ENCODE peak calls at places on chromosomes 12 and 14, in nine cellular contexts. I, J, U, Q, D, R, L, O and A are unnamed samples.

GRCh38 chr12:63844391-63845341 is at the start of gene SRGAP1:
- DNase-seq in I (peak), J (no peak), U (peak), Q (peak), D (peak), R (peak), L (no peak), O (no peak), A (peak)

GRCh38 chr14:76762617-76763361 is 1.5 kb downstream of the VASH1 start:
- DNase-seq in I (peak), J (no peak), U (no peak), Q (no peak), D (no peak), R (no peak), L (no peak), O (no peak), A (peak)

GRCh38 chr14:50232276-50232642 is 881 bp upstream of the SOS2 start:
- DNase-seq in I (no peak), J (no peak), U (no peak), Q (no peak), D (no peak), R (no peak), L (no peak), O (no peak), A (no peak)

GRCh38 chr12:47412837-47413236 is 293.0 kb downstream of the RPAP3 start:
- DNase-seq in I (no peak), J (no peak), U (no peak), Q (no peak), D (no peak), R (no peak), L (no peak), O (no peak), A (no peak)

GRCh38 chr12:105257321-105257728 is 21.4 kb upstream of the APPL2 start:
- DNase-seq in I (no peak), J (no peak), U (peak), Q (peak), D (no peak), R (no peak), L (no peak), O (no peak), A (no peak)

GRCh38 chr12:68040450-68041075 is 51.3 kb downstream of the IFNG-AS1 start:
- DNase-seq in I (no peak), J (peak), U (peak), Q (peak), D (peak), R (no peak), L (peak), O (peak), A (no peak)

GRCh38 chr14:26993541-26993940 is 395.7 kb upstream of the NOVA1 start:
- DNase-seq in I (no peak), J (no peak), U (no peak), Q (no peak), D (no peak), R (no peak), L (no peak), O (no peak), A (no peak)

GRCh38 chr12:2652011-2652400 is 142.8 kb upstream of the FKBP4 start:
- DNase-seq in I (no peak), J (no peak), U (no peak), Q (no peak), D (no peak), R (no peak), L (no peak), O (no peak), A (peak)

GRCh38 chr12:122250536-122250935 is 15.8 kb downstream of the VPS33A start:
- DNase-seq in I (no peak), J (no peak), U (no peak), Q (no peak), D (no peak), R (no peak), L (no peak), O (no peak), A (no peak)

GRCh38 chr12:14384783-14385638 is 19.5 kb downstream of the ATF7IP start:
- DNase-seq in I (peak), J (peak), U (peak), Q (peak), D (no peak), R (no peak), L (peak), O (peak), A (no peak)

GRCh38 chr12:20320552-20320951 is 47.8 kb upstream of the PDE3A start:
- DNase-seq in I (no peak), J (no peak), U (no peak), Q (no peak), D (no peak), R (no peak), L (no peak), O (no peak), A (no peak)

GRCh38 chr14:22084393-22085281 is 411.0 kb upstream of the OR4E1 start:
- DNase-seq in I (no peak), J (no peak), U (peak), Q (peak), D (no peak), R (no peak), L (peak), O (no peak), A (no peak)

GRCh38 chr14:91416744-91417133 is 881 bp downstream of the CCDC88C start:
- DNase-seq in I (no peak), J (peak), U (no peak), Q (no peak), D (no peak), R (no peak), L (no peak), O (no peak), A (no peak)

GRCh38 chr12:80165741-80166140 is 66.4 kb downstream of the OTOGL start:
- DNase-seq in I (no peak), J (no peak), U (no peak), Q (no peak), D (no peak), R (no peak), L (no peak), O (no peak), A (no peak)

GRCh38 chr12:116939734-116940133 is 29.0 kb downstream of the FBXW8 start:
- DNase-seq in I (no peak), J (no peak), U (no peak), Q (no peak), D (no peak), R (no peak), L (no peak), O (no peak), A (no peak)

GRCh38 chr12:88790231-88790630 is 210.0 kb upstream of the KITLG start:
- DNase-seq in I (no peak), J (no peak), U (no peak), Q (no peak), D (no peak), R (no peak), L (no peak), O (no peak), A (no peak)

GRCh38 chr14:73741386-73741875 is 27.2 kb upstream of the PNMA1 start:
- DNase-seq in I (peak), J (peak), U (peak), Q (peak), D (peak), R (peak), L (no peak), O (no peak), A (no peak)

GRCh38 chr14:31127690-31128089 is 79.9 kb downstream of the HECTD1 start:
- DNase-seq in I (no peak), J (peak), U (no peak), Q (no peak), D (no peak), R (no peak), L (no peak), O (no peak), A (no peak)

GRCh38 chr12:10392394-10392930 is 2.6 kb upstream of the KLRK1 start:
- DNase-seq in I (peak), J (no peak), U (peak), Q (peak), D (peak), R (peak), L (peak), O (peak), A (no peak)

GRCh38 chr14:20986811-20987210 is 3.0 kb upstream of the METTL17 start:
- DNase-seq in I (no peak), J (no peak), U (peak), Q (peak), D (no peak), R (no peak), L (peak), O (peak), A (no peak)

GRCh38 chr12:49789992-49790391 is 38.2 kb downstream of the NCKAP5L start:
- DNase-seq in I (no peak), J (no peak), U (no peak), Q (no peak), D (no peak), R (no peak), L (peak), O (no peak), A (no peak)

GRCh38 chr12:120720972-120721801 is 4.4 kb upstream of the ACADS start:
- DNase-seq in I (no peak), J (no peak), U (no peak), Q (no peak), D (no peak), R (peak), L (no peak), O (no peak), A (no peak)

GRCh38 chr14:95681153-95681552 is 5.1 kb upstream of the TCL1B start:
- DNase-seq in I (no peak), J (no peak), U (no peak), Q (no peak), D (no peak), R (no peak), L (no peak), O (no peak), A (no peak)

GRCh38 chr12:89883630-89884364 is 175.2 kb upstream of the ATP2B1 start:
- DNase-seq in I (no peak), J (no peak), U (peak), Q (peak), D (no peak), R (no peak), L (no peak), O (no peak), A (no peak)

GRCh38 chr12:130555628-130556485 is 160.2 kb downstream of the RIMBP2 start:
- DNase-seq in I (no peak), J (no peak), U (no peak), Q (no peak), D (no peak), R (no peak), L (no peak), O (no peak), A (no peak)

GRCh38 chr12:122505419-122506051 is 4.8 kb upstream of the ZCCHC8 start:
- DNase-seq in I (no peak), J (no peak), U (peak), Q (no peak), D (no peak), R (no peak), L (no peak), O (no peak), A (no peak)

GRCh38 chr12:114674201-114675047 is 9.6 kb downstream of the TBX3 start:
- DNase-seq in I (no peak), J (no peak), U (no peak), Q (no peak), D (no peak), R (no peak), L (no peak), O (no peak), A (no peak)
- H3K4me3 ChIP-seq in I (no peak), J (no peak), U (no peak), Q (peak), D (no peak), R (no peak), L (no peak), O (no peak), A (no peak)

GRCh38 chr12:21987786-21988185 is 46.6 kb upstream of the ABCC9 start:
- DNase-seq in I (no peak), J (no peak), U (no peak), Q (no peak), D (no peak), R (no peak), L (no peak), O (no peak), A (no peak)

GRCh38 chr12:21984375-21984774 is 43.1 kb upstream of the ABCC9 start:
- DNase-seq in I (no peak), J (no peak), U (no peak), Q (no peak), D (no peak), R (no peak), L (no peak), O (no peak), A (no peak)

GRCh38 chr12:21988619-21989018 is 47.4 kb upstream of the ABCC9 start:
- DNase-seq in I (no peak), J (no peak), U (no peak), Q (no peak), D (no peak), R (no peak), L (no peak), O (no peak), A (no peak)

GRCh38 chr12:21983102-21983501 is 41.9 kb upstream of the ABCC9 start:
- DNase-seq in I (no peak), J (no peak), U (no peak), Q (no peak), D (no peak), R (no peak), L (no peak), O (no peak), A (no peak)

GRCh38 chr12:21985155-21985554 is 43.9 kb upstream of the ABCC9 start:
- DNase-seq in I (no peak), J (no peak), U (no peak), Q (no peak), D (no peak), R (no peak), L (no peak), O (no peak), A (no peak)
- H3K27ac ChIP-seq in I (no peak), J (no peak), U (no peak), Q (no peak), D (no peak), R (no peak), L (no peak), O (no peak), A (no peak)

GRCh38 chr12:32488132-32488531 is 88.8 kb downstream of the FGD4 start:
- DNase-seq in I (no peak), J (no peak), U (no peak), Q (no peak), D (no peak), R (no peak), L (no peak), O (no peak), A (no peak)
- H3K4me3 ChIP-seq in I (no peak), J (no peak), U (no peak), Q (no peak), D (no peak), R (no peak), L (no peak), O (no peak), A (no peak)

GRCh38 chr12:132249747-132250478 is 79.5 kb downstream of the GALNT9 start:
- DNase-seq in I (no peak), J (no peak), U (no peak), Q (no peak), D (no peak), R (no peak), L (no peak), O (no peak), A (no peak)

GRCh38 chr12:132248439-132249157 is 80.8 kb downstream of the GALNT9 start:
- DNase-seq in I (no peak), J (no peak), U (peak), Q (peak), D (no peak), R (no peak), L (no peak), O (no peak), A (no peak)

GRCh38 chr12:132245521-132246101 is 83.8 kb downstream of the GALNT9 start:
- DNase-seq in I (peak), J (no peak), U (no peak), Q (no peak), D (peak), R (no peak), L (no peak), O (no peak), A (no peak)

GRCh38 chr12:132246997-132247717 is 82.2 kb downstream of the GALNT9 start:
- DNase-seq in I (peak), J (no peak), U (no peak), Q (no peak), D (peak), R (no peak), L (no peak), O (no peak), A (no peak)

DNA sequence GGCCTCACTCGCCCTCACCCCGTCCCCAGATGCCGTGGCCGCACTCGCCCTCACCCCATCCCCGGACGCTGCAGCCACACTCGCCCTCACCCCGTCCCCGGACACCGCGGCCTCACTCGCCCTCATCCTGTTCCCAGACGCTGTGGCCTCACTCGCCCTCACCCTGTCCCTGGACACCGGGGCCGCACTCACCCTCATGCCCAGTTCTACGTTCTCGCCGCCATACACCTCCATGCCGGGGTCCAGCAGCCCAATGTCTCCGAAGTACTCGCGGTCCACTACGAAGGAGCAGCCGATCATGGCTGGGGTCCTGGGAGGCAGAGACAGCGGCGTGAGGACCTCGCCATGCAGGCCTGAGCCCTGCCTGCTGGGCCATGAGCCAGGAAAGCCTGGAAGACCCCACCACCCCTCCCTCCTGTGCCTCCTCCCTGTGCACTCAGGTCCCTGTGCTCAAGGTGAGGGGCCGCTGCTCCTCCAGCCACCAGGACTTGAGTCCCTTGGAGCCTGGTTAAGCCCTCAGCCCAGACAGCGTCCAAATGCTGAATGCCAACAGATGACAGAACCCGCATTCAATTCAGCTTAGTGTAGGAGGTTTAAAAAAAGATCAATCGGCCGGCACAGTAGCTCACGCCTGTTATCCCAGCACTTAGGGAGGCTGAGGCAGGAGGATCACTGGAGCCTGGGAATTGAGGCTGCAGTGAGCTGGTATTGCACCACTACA is 81.5 kb downstream of the GALNT9 start:
- DNase-seq in I (no peak), J (no peak), U (no peak), Q (no peak), D (peak), R (no peak), L (no peak), O (no peak), A (no peak)
- H3K27ac ChIP-seq in I (no peak), J (no peak), U (no peak), Q (no peak), D (no peak), R (no peak), L (no peak), O (no peak), A (no peak)

GRCh38 chr12:52020539-52021336 is 14.0 kb downstream of the TAMALIN start:
- DNase-seq in I (no peak), J (peak), U (peak), Q (peak), D (peak), R (no peak), L (peak), O (no peak), A (peak)
- H3K4me3 ChIP-seq in I (no peak), J (no peak), U (no peak), Q (no peak), D (no peak), R (no peak), L (no peak), O (no peak), A (no peak)

GRCh38 chr12:127260959-127261358 is 1006.0 kb upstream of the TMEM132C start:
- DNase-seq in I (no peak), J (no peak), U (no peak), Q (peak), D (no peak), R (no peak), L (no peak), O (no peak), A (no peak)

GRCh38 chr12:127263621-127264020 is 1003.3 kb upstream of the TMEM132C start:
- DNase-seq in I (no peak), J (no peak), U (no peak), Q (peak), D (no peak), R (no peak), L (no peak), O (no peak), A (no peak)

GRCh38 chr12:127267128-127267527 is 999.8 kb upstream of the TMEM132C start:
- DNase-seq in I (no peak), J (no peak), U (no peak), Q (no peak), D (no peak), R (no peak), L (no peak), O (no peak), A (no peak)

GRCh38 chr12:127260531-127260930 is 1006.4 kb upstream of the TMEM132C start:
- DNase-seq in I (no peak), J (no peak), U (no peak), Q (peak), D (no peak), R (no peak), L (no peak), O (no peak), A (no peak)

GRCh38 chr12:127262658-127263057 is 1004.3 kb upstream of the TMEM132C start:
- DNase-seq in I (no peak), J (no peak), U (no peak), Q (no peak), D (no peak), R (no peak), L (no peak), O (no peak), A (no peak)
- H3K27ac ChIP-seq in I (no peak), J (no peak), U (no peak), Q (no peak), D (no peak), R (no peak), L (no peak), O (no peak), A (no peak)